ENCODE peak calls at places on chromosome 5, in eight cellular contexts. X, W, Y, E, O, G, R and P are unnamed samples.

GRCh38 chr5:181261320-181262085 is 560 bp upstream of the TRIM52 start:
- DNase-seq in O (peak), E (peak), G (peak), R (peak), W (peak), X (peak), Y (peak), P (peak)

GRCh38 chr5:103283120-103283519 is 24.6 kb downstream of the MACIR start:
- DNase-seq in G (no peak), E (no peak), R (no peak), O (no peak), X (no peak), Y (no peak), W (no peak), P (no peak)

GRCh38 chr5:68149189-68149588 is 66.4 kb upstream of the PIK3R1 start:
- DNase-seq in R (no peak), E (no peak), W (no peak), Y (no peak), O (no peak), X (no peak), G (no peak), P (no peak)

GRCh38 chr5:16702964-16703363 is 86.2 kb upstream of the RETREG1 start:
- DNase-seq in O (no peak), R (no peak), W (no peak), X (no peak), E (no peak), Y (no peak), G (no peak), P (no peak)

GRCh38 chr5:11384441-11385250 is 519.6 kb downstream of the CTNND2 start:
- DNase-seq in W (peak), E (no peak), R (peak), X (no peak), O (no peak), Y (peak), G (peak), P (peak)

GRCh38 chr5:113217619-113218184 is 217.1 kb downstream of the TSSK1B start:
- DNase-seq in E (no peak), X (no peak), R (no peak), Y (no peak), O (no peak), W (no peak), G (no peak), P (no peak)

GRCh38 chr5:109779036-109779735 is 89.5 kb downstream of the MAN2A1 start:
- DNase-seq in G (no peak), Y (no peak), X (no peak), W (no peak), E (no peak), O (no peak), R (no peak), P (no peak)

GRCh38 chr5:180548563-180548962 is 42.7 kb downstream of the SCGB3A1 start:
- DNase-seq in W (no peak), E (no peak), G (no peak), O (no peak), X (no peak), Y (no peak), R (no peak), P (no peak)

GRCh38 chr5:172091956-172092732 is 85.7 kb upstream of the FBXW11 start:
- DNase-seq in X (no peak), O (no peak), W (no peak), G (no peak), E (no peak), Y (no peak), R (peak), P (no peak)

GRCh38 chr5:42948961-42949347 is 91.2 kb downstream of the ANXA2R start:
- DNase-seq in G (no peak), O (no peak), R (no peak), Y (no peak), W (no peak), X (no peak), E (no peak), P (no peak)

GRCh38 chr5:138544171-138545134 is 1.4 kb upstream of the ETF1 start:
- DNase-seq in Y (peak), X (peak), O (peak), W (no peak), R (no peak), G (no peak), E (peak), P (no peak)

GRCh38 chr5:38193015-38193581 is 65.3 kb upstream of the EGFLAM start:
- DNase-seq in Y (peak), O (peak), G (peak), W (peak), X (peak), E (peak), R (peak), P (peak)

GRCh38 chr5:26439121-26439520 is 599.3 kb downstream of the CDH9 start:
- DNase-seq in O (no peak), Y (no peak), E (no peak), R (no peak), W (no peak), G (no peak), X (no peak), P (no peak)

GRCh38 chr5:132594170-132594569 is 37.4 kb downstream of the RAD50 start:
- DNase-seq in X (no peak), W (no peak), O (no peak), R (no peak), E (no peak), Y (no peak), G (no peak), P (no peak)

GRCh38 chr5:132595624-132596023 is 38.8 kb downstream of the RAD50 start:
- DNase-seq in Y (no peak), W (no peak), X (no peak), O (no peak), E (no peak), G (no peak), R (no peak), P (no peak)

GRCh38 chr5:132592521-132592920 is 35.7 kb downstream of the RAD50 start:
- DNase-seq in O (no peak), R (no peak), G (no peak), Y (no peak), X (no peak), W (no peak), E (no peak), P (no peak)

GRCh38 chr5:132589467-132589866 is 32.7 kb downstream of the RAD50 start:
- DNase-seq in Y (no peak), O (no peak), E (no peak), R (no peak), W (no peak), X (no peak), G (no peak), P (no peak)

GRCh38 chr5:132591140-132591539 is 34.4 kb downstream of the RAD50 start:
- DNase-seq in W (no peak), O (no peak), X (peak), Y (no peak), R (no peak), E (no peak), G (no peak), P (no peak)
- TF ChIP-seq CTCF in W (no peak), O (no peak), X (no peak), Y (no peak), R (no peak), E (no peak), G (no peak), P (peak)

GRCh38 chr5:143536364-143536763 is 132.9 kb upstream of the NR3C1 start:
- DNase-seq in W (no peak), Y (no peak), E (peak), X (peak), O (no peak), R (no peak), G (no peak), P (no peak)
- TF ChIP-seq CTCF in W (no peak), Y (no peak), E (no peak), X (no peak), O (no peak), R (no peak), G (no peak), P (no peak)

GRCh38 chr5:5359623-5360022 is 62.9 kb upstream of the ICE1 start:
- DNase-seq in E (no peak), R (no peak), Y (no peak), X (no peak), W (no peak), G (no peak), O (no peak), P (no peak)

GRCh38 chr5:5360878-5361520 is 61.5 kb upstream of the ICE1 start:
- DNase-seq in E (no peak), W (no peak), X (no peak), R (no peak), O (no peak), G (no peak), Y (no peak), P (peak)

GRCh38 chr5:5363045-5363444 is 59.4 kb upstream of the ICE1 start:
- DNase-seq in X (no peak), O (no peak), E (no peak), W (no peak), R (no peak), Y (no peak), G (no peak), P (no peak)

GRCh38 chr5:5356765-5357164 is 65.7 kb upstream of the ICE1 start:
- DNase-seq in R (no peak), O (no peak), X (no peak), Y (no peak), E (no peak), W (no peak), G (no peak), P (no peak)

GRCh38 chr5:5360363-5360762 is 62.1 kb upstream of the ICE1 start:
- DNase-seq in Y (no peak), R (no peak), E (no peak), W (no peak), G (no peak), O (no peak), X (no peak), P (no peak)
- TF ChIP-seq CTCF in Y (no peak), R (no peak), E (no peak), W (no peak), G (no peak), O (no peak), X (no peak), P (no peak)

DNA sequence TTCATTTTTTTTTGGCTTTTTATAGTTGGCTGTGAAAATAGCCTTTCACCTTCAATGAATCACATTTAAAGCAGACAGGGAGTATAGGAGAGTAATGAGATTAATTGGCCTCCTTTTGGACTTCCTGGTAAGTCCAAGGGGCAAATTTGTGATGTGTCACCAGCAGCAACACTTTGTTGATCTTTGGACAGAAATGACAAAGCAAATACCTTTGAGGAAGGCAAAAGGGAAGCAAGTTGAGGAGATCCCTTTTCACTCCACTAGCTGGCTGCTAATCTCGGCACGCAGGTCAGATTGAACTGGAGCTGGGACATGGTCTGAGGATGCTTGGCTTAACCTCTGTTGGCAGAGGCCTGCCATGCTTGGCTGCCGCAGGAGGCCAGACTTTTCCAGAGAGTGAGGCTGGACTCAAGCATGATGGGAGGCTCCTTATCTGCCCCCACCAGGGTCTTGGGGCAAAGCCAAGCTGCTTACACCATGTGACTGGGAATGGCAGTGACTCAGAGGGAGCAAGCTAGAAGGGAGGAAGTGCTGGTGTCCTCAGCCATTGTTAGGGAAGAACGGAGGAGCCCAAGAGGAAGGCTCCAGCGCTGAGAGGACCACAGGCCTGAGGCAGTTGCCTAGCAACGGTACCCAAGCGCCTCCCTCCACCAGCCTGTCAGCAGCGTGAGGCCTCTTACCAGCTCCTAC is 174.5 kb upstream of the MAP1B start:
- DNase-seq in W (peak), E (peak), Y (peak), O (peak), G (peak), X (no peak), R (no peak), P (peak)
- TF ChIP-seq CTCF in W (no peak), E (no peak), Y (no peak), O (no peak), G (no peak), X (no peak), R (no peak), P (no peak)